ENCODE peak calls at places on chromosomes 3 and 15, in six cellular contexts. E is lower lobe of right lung, V is cardiac fibroblast, H is H1, C is mammary epithelial cell, N is osteocyte. P is an unnamed sample.

GRCh38 chr3:124812291-124813265 is 74.6 kb downstream of the ITGB5 start:
- DNase-seq in E (no peak), V (peak), H (no peak), C (peak), N (peak), P (no peak)

GRCh38 chr15:35979608-35980007 is 433.6 kb upstream of the DPH6 start:
- DNase-seq in E (no peak), V (no peak), H (no peak), C (no peak), N (no peak), P (no peak)

GRCh38 chr3:80677796-80678195 is 910.0 kb upstream of the ROBO1 start:
- DNase-seq in E (no peak), V (peak), H (no peak), C (no peak), N (no peak), P (no peak)

GRCh38 chr15:38894260-38894948 is 329.8 kb upstream of the RASGRP1 start:
- DNase-seq in E (no peak), V (peak), H (no peak), C (peak), N (no peak), P (no peak)

GRCh38 chr3:152302521-152303021 is 33.8 kb downstream of the MBNL1 start:
- DNase-seq in E (peak), V (peak), H (no peak), C (peak), N (no peak), P (no peak)

GRCh38 chr15:96314508-96314907 is 16.0 kb upstream of the NR2F2 start:
- DNase-seq in E (no peak), V (no peak), H (no peak), C (no peak), N (no peak), P (no peak)

GRCh38 chr15:43253431-43254403 is 13.0 kb downstream of the TGM5 start:
- DNase-seq in E (no peak), V (peak), H (no peak), C (peak), N (no peak), P (no peak)

GRCh38 chr3:104069114-104069513 is 1297.6 kb upstream of the ALCAM start:
- DNase-seq in E (no peak), V (no peak), H (no peak), C (peak), N (no peak), P (no peak)

GRCh38 chr3:154904328-154904727 is 175.8 kb upstream of the MME start:
- DNase-seq in E (no peak), V (peak), H (no peak), C (peak), N (no peak), P (no peak)

GRCh38 chr3:25281041-25281842 is 146.8 kb upstream of the RARB start:
- DNase-seq in E (no peak), V (no peak), H (no peak), C (no peak), N (no peak), P (no peak)

GRCh38 chr3:130243808-130244207 is 101.7 kb upstream of the COL6A5 start:
- DNase-seq in E (no peak), V (no peak), H (no peak), C (no peak), N (no peak), P (no peak)

GRCh38 chr3:130242850-130243569 is 102.5 kb upstream of the COL6A5 start:
- DNase-seq in E (no peak), V (peak), H (no peak), C (peak), N (no peak), P (no peak)
- TF ChIP-seq CTCF in E (peak), V (no peak), H (peak), C (peak), N (no peak), P (peak)

GRCh38 chr3:188863999-188864406 is 307.8 kb upstream of the TPRG1 start:
- DNase-seq in E (no peak), V (no peak), H (no peak), C (no peak), N (no peak), P (no peak)
- TF ChIP-seq CTCF in E (no peak), V (no peak), H (no peak), C (no peak), N (no peak), P (no peak)

DNA sequence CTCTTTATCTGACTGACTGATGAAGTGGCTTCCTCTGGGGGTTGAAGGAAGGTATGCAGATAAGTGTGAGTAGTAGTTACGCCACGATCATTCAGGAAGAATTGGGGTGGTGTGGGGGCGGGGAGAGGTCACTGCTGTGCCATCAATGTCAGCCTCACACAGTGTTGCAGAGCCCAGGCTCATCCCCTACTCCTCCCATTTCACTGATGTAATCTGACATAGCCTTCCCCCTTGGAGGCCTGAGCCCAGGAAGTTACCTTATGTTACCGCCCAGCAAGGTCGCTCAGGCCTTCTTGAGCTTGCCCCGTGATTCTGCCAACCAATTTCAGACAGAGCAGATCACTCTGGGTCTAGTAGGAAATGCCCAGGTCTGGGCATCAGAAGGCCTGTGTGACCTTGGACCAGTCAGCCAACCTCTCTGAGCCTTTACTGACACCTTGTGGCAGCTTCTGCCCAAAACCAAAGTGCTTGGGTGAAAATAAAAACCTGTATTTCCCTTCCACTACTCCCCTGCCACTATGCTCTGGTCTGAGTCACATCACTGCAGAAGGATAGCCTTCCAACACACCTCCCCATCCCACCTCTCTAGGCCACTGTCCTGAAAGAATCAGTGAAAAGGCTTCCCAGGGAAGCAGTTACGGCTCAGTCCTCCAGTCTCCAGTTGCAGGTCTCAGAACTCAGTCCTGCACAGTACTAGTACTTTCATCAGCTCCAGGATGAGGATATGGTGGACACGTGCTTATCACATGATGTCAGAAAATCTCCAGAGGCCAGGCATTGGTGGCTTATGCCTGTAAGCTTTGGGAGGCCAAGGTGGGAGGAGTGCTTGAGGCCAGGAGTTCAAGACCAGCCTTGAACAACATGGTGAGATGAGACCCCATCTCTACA is 28.1 kb upstream of the INSYN1 start:
- DNase-seq in E (peak), V (peak), H (peak), C (peak), N (no peak), P (no peak)
- TF ChIP-seq CTCF in E (peak), V (peak), H (peak), C (peak), N (peak), P (peak)

GRCh38 chr3:111859061-111859973 is at the start of gene PHLDB2:
- DNase-seq in E (peak), V (peak), H (peak), C (peak), N (peak), P (peak)
- TF ChIP-seq CTCF in E (no peak), V (no peak), H (no peak), C (no peak), N (no peak), P (no peak)

GRCh38 chr3:173916799-173917198 is 519.3 kb downstream of the NLGN1 start:
- DNase-seq in E (no peak), V (no peak), H (no peak), C (no peak), N (no peak), P (no peak)

GRCh38 chr3:173920386-173920785 is 522.8 kb downstream of the NLGN1 start:
- DNase-seq in E (no peak), V (peak), H (no peak), C (no peak), N (no peak), P (no peak)

GRCh38 chr3:173921741-173922140 is 524.2 kb downstream of the NLGN1 start:
- DNase-seq in E (no peak), V (no peak), H (no peak), C (no peak), N (no peak), P (no peak)
- TF ChIP-seq CTCF in E (no peak), V (no peak), H (no peak), C (no peak), N (no peak), P (no peak)

P was measured in type B pancreatic cell.